ENCODE peak calls at places on chromosomes 3 and 15, in six cellular contexts. Z is neural progenitor cell, E is GM06990, I is astrocyte, M is kidney epithelial cell, J is GM12878. C is an unnamed sample.
A peak's percentile ranks its signal among the peaks of the same experiment; 100 is the strongest.

GRCh38 chr3:170480111-170480510 is 61.4 kb downstream of the CLDN11 start:
- DNase-seq in I (no peak), J (no peak), Z (no peak), E (no peak), M (no peak), C (no peak)

GRCh38 chr3:107598926-107599754 is 76.4 kb downstream of the BBX start:
- DNase-seq in Z (peak; percentile 44), E (peak; percentile 55), M (peak; percentile 48), I (peak; percentile 40), J (peak; percentile 59), C (peak; percentile 69)

GRCh38 chr3:37974121-37974927 is 16.3 kb upstream of the VILL start:
- DNase-seq in E (no peak), Z (peak; percentile 84), J (no peak), M (no peak), I (peak; percentile 22), C (peak; percentile 76)

GRCh38 chr15:23484870-23485269 is 37.8 kb upstream of the GOLGA6L2 start:
- DNase-seq in Z (no peak), I (no peak), E (no peak), J (no peak), M (no peak), C (no peak)

GRCh38 chr3:45751537-45752242 is 44.6 kb downstream of the SLC6A20 start:
- DNase-seq in Z (no peak), J (no peak), I (no peak), M (no peak), E (no peak), C (no peak)

GRCh38 chr15:90318591-90318990 is 33.5 kb upstream of the ZNF774 start:
- DNase-seq in Z (no peak), E (no peak), I (no peak), M (no peak), J (no peak), C (no peak)

GRCh38 chr3:71419369-71419768 is 164.2 kb downstream of the FOXP1 start:
- DNase-seq in Z (no peak), J (no peak), I (no peak), E (no peak), M (no peak), C (no peak)

GRCh38 chr3:127525373-127525772 is 65.2 kb downstream of the TPRA1 start:
- DNase-seq in M (peak; percentile 99), Z (no peak), I (peak; percentile 80), E (no peak), J (no peak), C (no peak)

GRCh38 chr3:14869877-14870563 is 51.3 kb downstream of the FGD5 start:
- DNase-seq in I (no peak), J (no peak), M (no peak), E (no peak), Z (no peak), C (no peak)

GRCh38 chr3:141426404-141427034 is 58.2 kb downstream of the ZBTB38 start:
- DNase-seq in J (no peak), E (no peak), Z (peak; percentile 38), M (no peak), I (peak; percentile 75), C (no peak)

GRCh38 chr15:43274136-43274535 is 7.4 kb upstream of the TGM5 start:
- DNase-seq in I (no peak), M (no peak), E (no peak), Z (no peak), J (no peak), C (no peak)

GRCh38 chr3:23183114-23183513 is 20.0 kb upstream of the UBE2E2 start:
- DNase-seq in M (no peak), E (no peak), I (no peak), Z (no peak), J (no peak), C (no peak)

GRCh38 chr3:23189183-23189582 is 13.9 kb upstream of the UBE2E2 start:
- DNase-seq in I (no peak), J (no peak), Z (no peak), M (no peak), E (no peak), C (no peak)

DNA sequence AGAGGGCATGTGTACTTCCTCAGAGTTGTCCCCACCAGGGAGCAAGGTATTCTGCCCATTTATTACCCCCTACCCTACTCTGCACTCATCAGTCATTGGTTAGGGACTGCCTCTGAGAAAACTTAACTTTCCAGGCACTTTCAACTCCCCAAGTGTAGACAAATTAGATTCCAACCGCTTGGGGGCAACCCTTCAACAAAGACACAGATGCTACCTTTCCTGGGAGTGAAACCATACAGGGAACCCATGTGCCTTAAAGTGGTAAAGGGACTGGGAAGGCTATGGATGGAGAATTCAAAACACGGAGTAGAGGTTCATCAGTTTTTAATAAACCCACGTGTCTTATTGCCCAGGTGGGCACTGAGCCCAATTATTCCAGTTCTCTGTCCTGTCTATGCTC is 19.4 kb upstream of the UBE2E2 start:
- DNase-seq in Z (peak; percentile 76), J (no peak), I (peak; percentile 39), E (no peak), M (no peak), C (peak; percentile 31)
- TF ChIP-seq CTCF in Z (peak; percentile 73), J (peak; percentile 25), I (peak; percentile 56), E (peak; percentile 26), M (peak; percentile 63), C (no peak)

DNA sequence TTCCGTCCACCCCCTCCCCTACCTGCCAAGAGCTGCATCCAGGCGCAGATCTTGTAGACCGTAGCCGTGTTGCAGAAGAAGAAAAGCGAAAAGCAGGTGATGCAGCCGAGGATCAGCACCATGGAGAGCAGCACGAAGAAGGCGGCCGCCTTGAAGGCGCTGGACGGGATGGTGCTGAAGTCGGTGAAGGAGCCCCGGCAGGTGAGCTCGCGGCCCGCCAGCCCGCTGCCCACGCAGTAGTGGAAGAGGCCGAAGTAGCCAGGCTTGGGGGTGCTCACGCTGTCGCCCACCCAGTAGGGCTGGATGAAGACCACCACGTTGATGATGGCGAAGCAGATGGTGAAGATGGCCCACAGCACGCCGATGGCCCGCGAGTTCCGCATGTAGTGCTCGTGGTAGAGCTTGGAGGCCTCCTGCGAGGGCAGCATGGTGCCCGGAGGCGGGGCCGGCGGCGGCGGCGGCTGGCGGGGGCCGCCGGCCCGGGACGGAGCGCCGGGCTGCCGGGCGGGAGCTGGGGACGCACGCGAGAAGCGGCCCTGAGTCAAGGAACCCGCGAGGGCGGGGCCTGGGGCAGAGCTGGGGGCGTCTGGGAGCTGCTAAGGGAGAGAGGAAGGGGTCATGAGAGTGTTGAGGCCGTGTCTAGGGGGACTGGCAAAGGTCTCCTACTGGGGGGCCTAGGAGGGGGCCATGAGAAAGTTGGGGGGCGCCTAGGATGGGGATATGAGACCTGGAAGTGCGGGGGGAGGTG is 1.2 kb downstream of the LHFPL4 start:
- DNase-seq in E (peak; percentile 14), J (no peak), M (peak; percentile 18), Z (peak; percentile 92), I (peak; percentile 45), C (peak; percentile 2)
- H3K4me3 ChIP-seq in E (no peak overlapping the region), J (no peak overlapping the region), M (no peak overlapping the region), Z (peak overlapping the region; percentile 63), I (no peak overlapping the region), C (no peak overlapping the region)

GRCh38 chr3:123769360-123769743 is 114.8 kb downstream of the MYLK start:
- DNase-seq in E (no peak), Z (no peak), J (no peak), M (no peak), I (no peak), C (no peak)

GRCh38 chr3:123778525-123778924 is 105.6 kb downstream of the MYLK start:
- DNase-seq in M (no peak), I (no peak), J (no peak), Z (no peak), E (no peak), C (no peak)

GRCh38 chr3:123776383-123776782 is 107.7 kb downstream of the MYLK start:
- DNase-seq in M (no peak), E (no peak), I (no peak), Z (no peak), J (no peak), C (no peak)

GRCh38 chr3:123774474-123774873 is 109.7 kb downstream of the MYLK start:
- DNase-seq in I (no peak), Z (no peak), M (no peak), E (no peak), J (no peak), C (no peak)

GRCh38 chr3:123773681-123774431 is 110.3 kb downstream of the MYLK start:
- DNase-seq in J (no peak), M (no peak), Z (no peak), E (no peak), I (peak; percentile 76), C (no peak)
- TF ChIP-seq CTCF in J (no peak), M (no peak), Z (no peak), E (no peak), I (no peak), C (no peak)

DNA sequence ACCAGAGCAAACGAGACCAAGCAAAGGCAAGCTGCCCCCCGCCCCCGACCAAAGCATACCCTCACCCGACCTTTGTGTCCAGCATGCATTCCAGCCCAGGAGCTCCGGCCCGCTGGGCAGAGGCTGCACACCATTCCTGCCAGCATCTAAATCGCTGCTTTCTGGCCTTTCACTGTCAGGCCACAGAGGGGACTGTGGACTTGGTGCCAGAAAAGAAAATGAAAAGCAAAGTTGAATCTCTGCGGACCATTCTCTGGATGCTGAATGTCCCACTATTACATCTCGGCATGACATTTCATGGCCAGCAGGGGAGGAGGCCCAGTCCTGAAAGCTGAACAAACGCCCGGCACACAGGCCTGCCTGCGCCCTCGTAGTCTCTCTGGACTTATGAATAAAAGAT is 13.0 kb downstream of the IL17RD start:
- DNase-seq in M (no peak), Z (peak; percentile 68), I (no peak), J (no peak), E (no peak), C (no peak)
- H3K4me3 ChIP-seq in M (no peak overlapping the region), Z (peak overlapping the region; percentile 32), I (peak overlapping the region; percentile 41), J (no peak overlapping the region), E (no peak overlapping the region), C (no peak overlapping the region)

GRCh38 chr3:52771334-52771681 is 568 bp upstream of the NEK4 start:
- DNase-seq in M (no peak), Z (no peak), I (no peak), E (no peak), J (no peak), C (no peak)

GRCh38 chr3:52769786-52770445 is 824 bp downstream of the NEK4 start:
- DNase-seq in Z (no peak), M (no peak), J (no peak), I (no peak), E (no peak), C (no peak)

GRCh38 chr3:52773361-52774065 is 2.8 kb upstream of the NEK4 start:
- DNase-seq in Z (no peak), E (no peak), M (no peak), I (no peak), J (no peak), C (no peak)

GRCh38 chr3:52771702-52772101 is 962 bp upstream of the NEK4 start:
- DNase-seq in I (no peak), Z (no peak), M (no peak), J (no peak), E (no peak), C (no peak)

DNA sequence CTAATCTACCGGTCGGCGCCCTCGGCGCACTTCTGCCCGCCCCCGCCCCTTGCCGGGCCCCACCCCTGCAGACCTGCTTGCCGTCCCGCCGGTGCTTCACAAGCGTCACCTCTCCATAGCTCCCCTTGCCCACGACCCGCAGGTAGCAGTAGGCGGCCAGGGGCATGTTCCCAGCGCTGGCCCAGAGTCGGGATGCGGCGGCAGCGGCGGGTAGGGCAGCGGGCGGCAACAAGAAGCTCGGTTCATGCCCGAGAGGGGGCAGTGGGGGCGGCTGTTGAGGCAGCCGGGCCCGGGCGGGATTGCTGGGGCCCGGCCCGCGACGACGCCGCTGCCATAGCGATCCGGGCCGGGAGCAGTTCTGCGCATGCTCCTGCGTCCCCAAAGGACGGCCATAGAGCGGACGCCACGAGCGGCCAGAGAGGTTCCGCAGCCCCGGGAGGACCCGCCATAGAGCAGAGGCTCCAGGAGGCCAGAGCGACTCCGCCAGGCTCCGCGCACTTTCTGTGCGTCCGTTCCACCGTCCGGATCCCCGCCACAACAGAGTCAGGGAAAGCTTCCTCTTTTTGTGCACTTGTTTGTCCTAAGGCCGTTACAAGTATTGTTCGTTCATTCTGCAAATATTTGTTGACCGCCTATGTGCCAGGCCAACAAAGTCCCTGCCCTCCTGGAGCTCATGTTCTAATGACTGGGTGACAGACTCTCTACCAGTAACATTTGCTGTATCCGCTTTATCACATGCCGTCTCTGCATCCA is at the start of gene NEK4:
- DNase-seq in J (peak; percentile 73), E (peak; percentile 93), M (peak; percentile 66), I (peak; percentile 66), Z (peak; percentile 98), C (peak; percentile 96)
- TF ChIP-seq CTCF in J (no peak), E (no peak), M (no peak), I (no peak), Z (peak; percentile 13), C (no peak)